ENCODE peak calls at places on chromosomes 3 and 15, in six cellular contexts. One of them, this sample, is unnamed.

GRCh38 chr15:41501961-41502786 is 8.5 kb downstream of the ITPKA start:
- DNase-seq in lower leg skin: no peak
- DNase-seq in HFFc6: no peak
- DNase-seq in HCT116: no peak
- DNase-seq in lower lobe of right lung: peak; percentile 62
- DNase-seq in B cell: peak; percentile 64
- DNase-seq in this sample: no peak

GRCh38 chr15:70474367-70474681 is 289.0 kb downstream of the UACA start:
- DNase-seq in lower leg skin: no peak
- DNase-seq in HFFc6: no peak
- DNase-seq in HCT116: no peak
- DNase-seq in lower lobe of right lung: no peak
- DNase-seq in B cell: no peak
- DNase-seq in this sample: no peak

GRCh38 chr15:73464602-73465001 is 21.6 kb downstream of the REC114 start:
- DNase-seq in lower leg skin: no peak
- DNase-seq in HFFc6: no peak
- DNase-seq in HCT116: no peak
- DNase-seq in lower lobe of right lung: no peak
- DNase-seq in B cell: no peak
- DNase-seq in this sample: no peak

GRCh38 chr3:46184469-46184868 is 23.6 kb downstream of the CCR1 start:
- DNase-seq in lower leg skin: no peak
- DNase-seq in HFFc6: peak; percentile 72
- DNase-seq in HCT116: peak; percentile 23
- DNase-seq in lower lobe of right lung: no peak
- DNase-seq in B cell: no peak
- DNase-seq in this sample: no peak

GRCh38 chr15:41847206-41847605 is 8.6 kb downstream of the PLA2G4B start:
- DNase-seq in lower leg skin: no peak
- DNase-seq in HFFc6: no peak
- DNase-seq in HCT116: no peak
- DNase-seq in lower lobe of right lung: no peak
- DNase-seq in B cell: no peak
- DNase-seq in this sample: no peak

GRCh38 chr3:15731024-15731423 is 66.8 kb downstream of the ANKRD28 start:
- DNase-seq in lower leg skin: no peak
- DNase-seq in HFFc6: no peak
- DNase-seq in HCT116: no peak
- DNase-seq in lower lobe of right lung: no peak
- DNase-seq in B cell: no peak
- DNase-seq in this sample: no peak

GRCh38 chr3:112629425-112629824 is 11.5 kb downstream of the CCDC80 start:
- DNase-seq in lower leg skin: peak; percentile 71
- DNase-seq in HFFc6: peak; percentile 81
- DNase-seq in HCT116: peak; percentile 28
- DNase-seq in lower lobe of right lung: no peak
- DNase-seq in B cell: no peak
- DNase-seq in this sample: peak; percentile 73

GRCh38 chr15:25091421-25092158 is 136.8 kb downstream of the SNRPN start:
- DNase-seq in lower leg skin: no peak
- DNase-seq in HFFc6: no peak
- DNase-seq in HCT116: no peak
- DNase-seq in lower lobe of right lung: no peak
- DNase-seq in B cell: no peak
- DNase-seq in this sample: no peak

GRCh38 chr3:30835667-30836066 is 58.8 kb downstream of the GADL1 start:
- DNase-seq in lower leg skin: no peak
- DNase-seq in HFFc6: no peak
- DNase-seq in HCT116: no peak
- DNase-seq in lower lobe of right lung: no peak
- DNase-seq in B cell: no peak
- DNase-seq in this sample: no peak

GRCh38 chr3:27533718-27534578 is 49.8 kb upstream of the SLC4A7 start:
- DNase-seq in lower leg skin: peak; percentile 74
- DNase-seq in HFFc6: peak; percentile 100
- DNase-seq in HCT116: peak; percentile 97
- DNase-seq in lower lobe of right lung: no peak
- DNase-seq in B cell: peak; percentile 38
- DNase-seq in this sample: peak; percentile 73
- TF ChIP-seq CTCF in lower leg skin: no peak
- TF ChIP-seq CTCF in HFFc6: peak; percentile 80
- TF ChIP-seq CTCF in HCT116: peak; percentile 66
- TF ChIP-seq CTCF in lower lobe of right lung: peak; percentile 11
- TF ChIP-seq CTCF in B cell: no peak
- TF ChIP-seq CTCF in this sample: no peak

GRCh38 chr3:188243124-188243795 is 89.3 kb downstream of the LPP start:
- DNase-seq in lower leg skin: no peak
- DNase-seq in HFFc6: peak; percentile 18
- DNase-seq in HCT116: no peak
- DNase-seq in lower lobe of right lung: no peak
- DNase-seq in B cell: peak; percentile 12
- DNase-seq in this sample: no peak
- TF ChIP-seq CTCF in lower leg skin: no peak
- TF ChIP-seq CTCF in HFFc6: no peak
- TF ChIP-seq CTCF in HCT116: no peak
- TF ChIP-seq CTCF in lower lobe of right lung: no peak
- TF ChIP-seq CTCF in B cell: no peak
- TF ChIP-seq CTCF in this sample: no peak

DNA sequence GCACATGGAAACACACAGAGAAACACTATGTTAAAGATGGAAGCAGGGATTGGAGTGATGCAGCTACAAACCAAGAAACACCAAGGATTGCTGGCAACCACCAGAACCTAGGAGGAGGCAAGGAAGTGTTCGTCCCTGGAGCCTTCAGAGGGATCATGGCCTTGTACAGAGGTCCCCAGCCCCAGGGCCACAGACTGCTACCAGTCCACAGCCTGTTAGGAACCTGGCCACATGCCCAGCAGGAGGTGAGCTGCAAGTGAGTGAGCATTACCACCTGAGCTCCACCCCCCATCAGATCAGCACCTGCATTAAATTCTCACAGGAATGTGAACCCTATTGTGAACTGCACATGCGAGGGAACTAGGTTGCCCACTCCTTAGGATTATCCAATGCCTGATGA is 505.7 kb upstream of the MDFIC2 start:
- DNase-seq in lower leg skin: no peak
- DNase-seq in HFFc6: no peak
- DNase-seq in HCT116: no peak
- DNase-seq in lower lobe of right lung: no peak
- DNase-seq in B cell: no peak
- DNase-seq in this sample: no peak
- TF ChIP-seq CTCF in lower leg skin: no peak
- TF ChIP-seq CTCF in HFFc6: no peak
- TF ChIP-seq CTCF in HCT116: no peak
- TF ChIP-seq CTCF in lower lobe of right lung: no peak
- TF ChIP-seq CTCF in B cell: no peak
- TF ChIP-seq CTCF in this sample: no peak

DNA sequence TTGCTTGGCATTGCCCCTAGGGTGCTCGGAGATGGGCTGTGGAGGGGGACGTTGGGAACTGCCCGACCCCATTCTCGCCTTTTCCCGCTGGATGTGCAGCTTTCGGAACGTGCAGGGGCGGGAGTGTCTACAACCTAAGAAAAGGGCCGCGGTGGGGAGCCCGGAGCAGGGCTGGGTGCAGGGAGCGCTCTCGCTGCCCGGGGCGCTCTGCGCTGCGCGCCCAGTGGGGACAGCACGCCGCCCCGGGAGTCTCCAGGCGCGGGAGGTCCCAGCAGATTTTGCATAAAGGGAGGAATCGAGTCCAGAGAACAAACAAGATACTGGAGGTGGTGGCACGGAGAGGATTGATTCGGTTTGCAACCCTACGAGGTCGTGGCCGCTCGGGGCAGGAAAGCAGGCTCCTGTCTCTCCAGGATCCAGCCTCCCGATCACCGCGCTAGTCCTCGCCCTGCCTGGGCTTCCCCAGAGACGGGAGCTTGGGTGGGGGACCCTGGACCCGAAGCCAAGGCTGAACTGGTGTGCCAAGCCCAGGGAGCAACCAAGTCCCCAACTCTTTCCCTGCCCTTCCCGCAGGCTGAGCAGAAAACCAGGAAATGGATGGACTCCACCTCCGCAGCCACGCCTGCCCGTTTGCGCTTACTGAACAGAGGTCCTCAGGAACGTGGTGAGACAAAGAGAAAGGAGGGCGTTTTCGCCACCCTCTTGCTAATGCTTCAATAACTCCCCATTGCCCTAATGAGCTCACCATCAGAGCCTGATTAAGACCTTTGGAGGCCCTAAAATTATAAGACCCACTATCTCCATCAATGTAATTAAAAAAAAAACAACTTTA is 59.7 kb downstream of the NOX5 start:
- DNase-seq in lower leg skin: peak; percentile 34
- DNase-seq in HFFc6: peak; percentile 24
- DNase-seq in HCT116: no peak
- DNase-seq in lower lobe of right lung: peak; percentile 74
- DNase-seq in B cell: no peak
- DNase-seq in this sample: peak; percentile 29
- TF ChIP-seq CTCF in lower leg skin: no peak
- TF ChIP-seq CTCF in HFFc6: peak; percentile 23
- TF ChIP-seq CTCF in HCT116: no peak
- TF ChIP-seq CTCF in lower lobe of right lung: no peak
- TF ChIP-seq CTCF in B cell: no peak
- TF ChIP-seq CTCF in this sample: no peak

GRCh38 chr15:37135225-37135624 is 34.9 kb upstream of the MEIS2 start:
- DNase-seq in lower leg skin: no peak
- DNase-seq in HFFc6: no peak
- DNase-seq in HCT116: peak; percentile 24
- DNase-seq in lower lobe of right lung: no peak
- DNase-seq in B cell: no peak
- DNase-seq in this sample: no peak
- TF ChIP-seq CTCF in lower leg skin: no peak
- TF ChIP-seq CTCF in HFFc6: no peak
- TF ChIP-seq CTCF in HCT116: peak; percentile 65
- TF ChIP-seq CTCF in lower lobe of right lung: peak; percentile 22
- TF ChIP-seq CTCF in B cell: peak; percentile 2
- TF ChIP-seq CTCF in this sample: peak; percentile 17

GRCh38 chr3:120200836-120201235 is 84.2 kb downstream of the GPR156 start:
- DNase-seq in lower leg skin: no peak
- DNase-seq in HFFc6: no peak
- DNase-seq in HCT116: no peak
- DNase-seq in lower lobe of right lung: no peak
- DNase-seq in B cell: no peak
- DNase-seq in this sample: no peak

GRCh38 chr3:120202363-120202762 is 82.7 kb downstream of the GPR156 start:
- DNase-seq in lower leg skin: no peak
- DNase-seq in HFFc6: no peak
- DNase-seq in HCT116: no peak
- DNase-seq in lower lobe of right lung: no peak
- DNase-seq in B cell: no peak
- DNase-seq in this sample: no peak

GRCh38 chr3:120196812-120197211 is 88.2 kb downstream of the GPR156 start:
- DNase-seq in lower leg skin: no peak
- DNase-seq in HFFc6: no peak
- DNase-seq in HCT116: no peak
- DNase-seq in lower lobe of right lung: no peak
- DNase-seq in B cell: no peak
- DNase-seq in this sample: no peak

GRCh38 chr3:120196333-120196732 is 88.7 kb downstream of the GPR156 start:
- DNase-seq in lower leg skin: no peak
- DNase-seq in HFFc6: no peak
- DNase-seq in HCT116: no peak
- DNase-seq in lower lobe of right lung: no peak
- DNase-seq in B cell: no peak
- DNase-seq in this sample: no peak

DNA sequence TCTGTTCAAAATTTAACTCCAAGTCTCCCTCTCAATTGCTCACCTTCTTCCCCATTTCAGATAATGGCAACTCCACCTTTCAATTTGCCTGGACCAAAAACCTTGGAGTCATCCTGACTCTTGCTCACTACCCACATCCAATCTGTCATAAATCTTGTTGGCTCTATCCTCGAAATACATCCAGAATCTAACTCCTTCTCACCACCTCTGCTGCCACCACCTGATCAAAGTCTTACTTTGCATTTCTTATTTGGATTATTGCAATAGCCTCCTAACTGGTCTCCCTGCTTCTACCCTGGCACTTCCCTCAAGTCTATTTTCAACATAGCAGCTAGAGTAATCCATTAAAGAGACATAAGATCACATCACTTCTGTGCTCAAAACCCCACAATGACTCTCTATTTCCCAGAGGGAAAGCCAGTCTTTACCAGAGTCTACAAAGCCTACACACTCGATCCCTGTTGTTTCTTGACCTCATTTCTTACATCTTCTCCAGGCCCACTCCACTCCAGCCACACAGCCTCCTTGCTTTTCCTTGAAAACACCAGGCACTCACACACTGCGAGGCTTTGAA is 86.6 kb downstream of the GPR156 start:
- DNase-seq in lower leg skin: no peak
- DNase-seq in HFFc6: peak; percentile 50
- DNase-seq in HCT116: peak; percentile 8
- DNase-seq in lower lobe of right lung: no peak
- DNase-seq in B cell: no peak
- DNase-seq in this sample: no peak
- TF ChIP-seq CTCF in lower leg skin: no peak
- TF ChIP-seq CTCF in HFFc6: peak; percentile 62
- TF ChIP-seq CTCF in HCT116: peak; percentile 4
- TF ChIP-seq CTCF in lower lobe of right lung: peak; percentile 22
- TF ChIP-seq CTCF in B cell: no peak
- TF ChIP-seq CTCF in this sample: no peak

DNA sequence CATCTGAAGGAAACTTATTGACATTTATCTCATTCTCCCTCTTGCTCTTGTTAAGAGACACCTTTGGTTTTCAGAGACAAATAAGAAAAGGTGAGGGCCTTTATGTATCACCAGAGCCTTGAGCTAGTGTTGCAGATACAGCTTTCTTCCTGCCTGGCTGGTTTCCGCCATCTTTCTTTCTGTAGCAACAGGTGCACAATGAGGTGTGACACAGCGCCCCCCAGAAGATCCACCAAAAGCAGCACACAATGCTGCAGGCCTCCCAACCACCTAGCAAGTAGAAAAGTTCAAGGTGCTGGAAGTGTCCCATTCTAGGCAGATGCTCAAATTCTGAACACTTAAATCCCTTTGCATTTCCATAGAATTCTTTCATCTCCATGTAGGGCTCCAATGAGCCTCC is 106.6 kb downstream of the FOXP1 start:
- DNase-seq in lower leg skin: no peak
- DNase-seq in HFFc6: no peak
- DNase-seq in HCT116: no peak
- DNase-seq in lower lobe of right lung: no peak
- DNase-seq in B cell: no peak
- DNase-seq in this sample: no peak
- TF ChIP-seq CTCF in lower leg skin: no peak
- TF ChIP-seq CTCF in HFFc6: no peak
- TF ChIP-seq CTCF in HCT116: no peak
- TF ChIP-seq CTCF in lower lobe of right lung: no peak
- TF ChIP-seq CTCF in B cell: no peak
- TF ChIP-seq CTCF in this sample: no peak

DNA sequence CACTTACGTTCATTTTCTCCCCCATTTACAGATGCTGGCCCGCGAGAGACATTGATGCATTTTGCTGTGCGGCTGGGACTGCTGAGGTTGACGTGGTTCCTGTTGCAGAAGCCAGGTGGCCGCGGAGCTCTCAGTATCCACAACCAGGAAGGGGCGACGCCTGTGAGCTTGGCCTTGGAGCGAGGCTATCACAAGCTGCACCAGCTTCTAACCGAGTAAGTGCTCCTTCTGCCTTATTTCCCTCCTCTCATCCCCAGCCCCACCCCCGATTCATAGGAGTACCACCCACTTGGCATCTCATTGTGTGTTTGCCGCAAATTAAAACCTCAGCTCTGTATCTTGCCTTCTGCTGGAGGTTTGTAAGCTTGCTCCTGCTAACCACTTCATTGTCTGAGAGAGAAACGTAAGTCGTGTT is 163.3 kb downstream of the AKAP13 start:
- DNase-seq in lower leg skin: peak; percentile 84
- DNase-seq in HFFc6: no peak
- DNase-seq in HCT116: no peak
- DNase-seq in lower lobe of right lung: peak; percentile 90
- DNase-seq in B cell: peak; percentile 58
- DNase-seq in this sample: peak; percentile 60
- TF ChIP-seq CTCF in lower leg skin: no peak
- TF ChIP-seq CTCF in HFFc6: no peak
- TF ChIP-seq CTCF in HCT116: no peak
- TF ChIP-seq CTCF in lower lobe of right lung: peak; percentile 32
- TF ChIP-seq CTCF in B cell: no peak
- TF ChIP-seq CTCF in this sample: no peak